ENCODE peak calls at places on chromosomes 6 and 20, in four cellular contexts. One of them, this sample, is unnamed.

GRCh38 chr6:87421576-87421975 is 13.8 kb downstream of the CFAP206 start:
- DNase-seq in hypothalamus: no peak
- DNase-seq in lung: no peak
- DNase-seq in tibial artery: no peak
- DNase-seq in this sample: no peak

GRCh38 chr6:20302702-20303251 is 90.5 kb upstream of the MBOAT1 start:
- DNase-seq in hypothalamus: no peak
- DNase-seq in lung: no peak
- DNase-seq in tibial artery: no peak
- DNase-seq in this sample: no peak

GRCh38 chr6:33278392-33278741 is 1.4 kb downstream of the B3GALT4 start:
- DNase-seq in hypothalamus: no peak
- DNase-seq in lung: no peak
- DNase-seq in tibial artery: no peak
- DNase-seq in this sample: no peak

GRCh38 chr6:91633374-91634184 is 1046.7 kb upstream of the MAP3K7 start:
- DNase-seq in hypothalamus: no peak
- DNase-seq in lung: no peak
- DNase-seq in tibial artery: no peak
- DNase-seq in this sample: no peak

GRCh38 chr20:5844063-5844681 is 94.0 kb downstream of the SHLD1 start:
- DNase-seq in hypothalamus: no peak
- DNase-seq in lung: no peak
- DNase-seq in tibial artery: no peak
- DNase-seq in this sample: no peak

GRCh38 chr20:49754596-49754995 is 40.9 kb upstream of the B4GALT5 start:
- DNase-seq in hypothalamus: no peak
- DNase-seq in lung: no peak
- DNase-seq in tibial artery: no peak
- DNase-seq in this sample: peak

GRCh38 chr20:21235713-21236445 is 67.3 kb upstream of the XRN2 start:
- DNase-seq in hypothalamus: peak
- DNase-seq in lung: peak
- DNase-seq in tibial artery: no peak
- DNase-seq in this sample: peak

GRCh38 chr6:30685977-30686907 is at the start of gene PPP1R18:
- DNase-seq in hypothalamus: peak
- DNase-seq in lung: peak
- DNase-seq in tibial artery: peak
- DNase-seq in this sample: peak

GRCh38 chr6:43096451-43097097 is 20.5 kb downstream of the PTK7 start:
- DNase-seq in hypothalamus: no peak
- DNase-seq in lung: peak
- DNase-seq in tibial artery: no peak
- DNase-seq in this sample: no peak

GRCh38 chr6:78436335-78436734 is 431.0 kb upstream of the IRAK1BP1 start:
- DNase-seq in hypothalamus: no peak
- DNase-seq in lung: no peak
- DNase-seq in tibial artery: no peak
- DNase-seq in this sample: no peak

GRCh38 chr6:125957845-125958244 is 1.3 kb downstream of the HINT3 start:
- DNase-seq in hypothalamus: no peak
- DNase-seq in lung: no peak
- DNase-seq in tibial artery: no peak
- DNase-seq in this sample: no peak

GRCh38 chr6:88365230-88365629 is 199.1 kb upstream of the CNR1 start:
- DNase-seq in hypothalamus: no peak
- DNase-seq in lung: no peak
- DNase-seq in tibial artery: no peak
- DNase-seq in this sample: no peak

GRCh38 chr20:63533871-63534393 is 3.2 kb downstream of the PTK6 start:
- DNase-seq in hypothalamus: no peak
- DNase-seq in lung: no peak
- DNase-seq in tibial artery: no peak
- DNase-seq in this sample: no peak

GRCh38 chr6:150492941-150493340 is 106.7 kb upstream of the PLEKHG1 start:
- DNase-seq in hypothalamus: no peak
- DNase-seq in lung: no peak
- DNase-seq in tibial artery: no peak
- DNase-seq in this sample: no peak

GRCh38 chr6:30836957-30837356 is 47.4 kb upstream of the DDR1 start:
- DNase-seq in hypothalamus: no peak
- DNase-seq in lung: no peak
- DNase-seq in tibial artery: no peak
- DNase-seq in this sample: no peak

GRCh38 chr6:72552938-72553337 is 68.9 kb upstream of the KCNQ5 start:
- DNase-seq in hypothalamus: no peak
- DNase-seq in lung: no peak
- DNase-seq in tibial artery: no peak
- DNase-seq in this sample: no peak

This sample was measured in gastrocnemius medialis.